ENCODE peak calls at places on chromosomes 5 and 9, in nine cellular contexts. L is Calu3, N is stomach, M is GM10248, V is fibroblast of lung, T is AG04449, B is A673, C is hepatocyte, K is ovary. A is an unnamed sample.

GRCh38 chr9:124453586-124454191 is 3.4 kb downstream of the ADGRD2 start:
- DNase-seq in L (peak), N (no peak), M (no peak), V (no peak), T (no peak), B (no peak), C (no peak), K (no peak), A (peak)

GRCh38 chr5:95861221-95861857 is 38.8 kb upstream of the GLRX start:
- DNase-seq in L (peak), N (peak), M (no peak), V (peak), T (peak), B (peak), C (peak), K (peak), A (no peak)

GRCh38 chr9:89891221-89892052 is 286.6 kb downstream of the GADD45G start:
- DNase-seq in L (no peak), N (peak), M (no peak), V (peak), T (no peak), B (no peak), C (no peak), K (peak), A (no peak)

GRCh38 chr5:139402561-139403158 is 1.2 kb downstream of the SPATA24 start:
- DNase-seq in L (peak), N (no peak), M (no peak), V (no peak), T (no peak), B (peak), C (no peak), K (no peak), A (no peak)

GRCh38 chr9:119283118-119283794 is 86.0 kb downstream of the BRINP1 start:
- DNase-seq in L (no peak), N (no peak), M (no peak), V (no peak), T (no peak), B (no peak), C (peak), K (no peak), A (no peak)

GRCh38 chr9:131986576-131986975 is 93.1 kb downstream of the MED27 start:
- DNase-seq in L (no peak), N (no peak), M (no peak), V (no peak), T (no peak), B (no peak), C (no peak), K (no peak), A (no peak)

GRCh38 chr9:81022177-81022576 is 667.2 kb downstream of the TLE1 start:
- DNase-seq in L (no peak), N (no peak), M (no peak), V (peak), T (peak), B (no peak), C (no peak), K (no peak), A (no peak)

GRCh38 chr5:30849801-30850370 is 343.6 kb upstream of the CDH6 start:
- DNase-seq in L (peak), N (no peak), M (no peak), V (no peak), T (no peak), B (no peak), C (no peak), K (no peak), A (no peak)

GRCh38 chr5:133763744-133764143 is 151.4 kb upstream of the FSTL4 start:
- DNase-seq in L (no peak), N (no peak), M (no peak), V (no peak), T (no peak), B (no peak), C (no peak), K (no peak), A (no peak)

GRCh38 chr9:26925609-26926008 is 21.4 kb downstream of the PLAA start:
- DNase-seq in L (no peak), N (no peak), M (no peak), V (no peak), T (no peak), B (no peak), C (peak), K (no peak), A (no peak)

GRCh38 chr5:120152472-120152871 is 311.6 kb upstream of the PRR16 start:
- DNase-seq in L (no peak), N (no peak), M (no peak), V (peak), T (peak), B (no peak), C (no peak), K (no peak), A (no peak)

GRCh38 chr9:21078702-21079101 is 960 bp upstream of the IFNB1 start:
- DNase-seq in L (no peak), N (no peak), M (no peak), V (no peak), T (no peak), B (peak), C (no peak), K (no peak), A (no peak)

GRCh38 chr9:114153761-114154596 is 1.4 kb upstream of the COL27A1 start:
- DNase-seq in L (peak), N (peak), M (no peak), V (no peak), T (no peak), B (peak), C (peak), K (peak), A (no peak)

GRCh38 chr9:12414514-12414913 is 278.7 kb upstream of the TYRP1 start:
- DNase-seq in L (no peak), N (no peak), M (no peak), V (no peak), T (no peak), B (no peak), C (peak), K (no peak), A (no peak)

GRCh38 chr5:96761618-96762017 is 46.1 kb downstream of the ERAP1 start:
- DNase-seq in L (no peak), N (no peak), M (no peak), V (peak), T (no peak), B (peak), C (no peak), K (no peak), A (no peak)

GRCh38 chr9:116843863-116844620 is 156.9 kb downstream of the TRIM32 start:
- DNase-seq in L (no peak), N (no peak), M (no peak), V (no peak), T (no peak), B (no peak), C (no peak), K (no peak), A (no peak)

GRCh38 chr5:80406980-80407734 is 707 bp upstream of the ZFYVE16 start:
- DNase-seq in L (peak), N (no peak), M (peak), V (peak), T (no peak), B (no peak), C (peak), K (peak), A (no peak)

GRCh38 chr5:103444333-103445038 is 118.1 kb downstream of the NUDT12 start:
- DNase-seq in L (no peak), N (peak), M (no peak), V (no peak), T (no peak), B (no peak), C (peak), K (no peak), A (no peak)

GRCh38 chr5:5290674-5291334 is 131.7 kb upstream of the ICE1 start:
- DNase-seq in L (no peak), N (no peak), M (no peak), V (no peak), T (no peak), B (no peak), C (no peak), K (no peak), A (no peak)

GRCh38 chr9:126788631-126789349 is 16.1 kb upstream of the ZBTB43 start:
- DNase-seq in L (no peak), N (no peak), M (no peak), V (peak), T (no peak), B (no peak), C (peak), K (no peak), A (no peak)

GRCh38 chr5:170638454-170639220 is 134.8 kb downstream of the KCNIP1 start:
- DNase-seq in L (peak), N (peak), M (peak), V (peak), T (no peak), B (peak), C (peak), K (peak), A (peak)

GRCh38 chr9:28503573-28503972 is 930.3 kb upstream of the C9orf72 start:
- DNase-seq in L (no peak), N (no peak), M (no peak), V (no peak), T (no peak), B (peak), C (no peak), K (no peak), A (no peak)

GRCh38 chr5:144332265-144332664 is 161.6 kb downstream of the KCTD16 start:
- DNase-seq in L (peak), N (no peak), M (no peak), V (peak), T (no peak), B (peak), C (no peak), K (no peak), A (no peak)

GRCh38 chr5:159231167-159231566 is 21.8 kb upstream of the RNF145 start:
- DNase-seq in L (no peak), N (no peak), M (no peak), V (peak), T (no peak), B (no peak), C (no peak), K (no peak), A (no peak)

GRCh38 chr9:36258170-36258988 is at the start of gene GNE:
- DNase-seq in L (peak), N (peak), M (peak), V (peak), T (peak), B (peak), C (peak), K (peak), A (peak)

GRCh38 chr5:54309751-54310432 is 481 bp downstream of the ARL15 start:
- DNase-seq in L (peak), N (peak), M (peak), V (peak), T (no peak), B (peak), C (peak), K (peak), A (peak)

GRCh38 chr9:97615439-97616072 is 17.6 kb downstream of the TSTD2 start:
- DNase-seq in L (peak), N (peak), M (peak), V (peak), T (peak), B (peak), C (peak), K (peak), A (peak)

GRCh38 chr5:179257190-179257741 is 88.0 kb downstream of the ADAMTS2 start:
- DNase-seq in L (no peak), N (peak), M (no peak), V (no peak), T (no peak), B (no peak), C (no peak), K (peak), A (no peak)

GRCh38 chr5:76703707-76704106 is 12.2 kb upstream of the F2R start:
- DNase-seq in L (no peak), N (no peak), M (no peak), V (no peak), T (no peak), B (no peak), C (no peak), K (no peak), A (no peak)

GRCh38 chr5:80781356-80781755 is 126.6 kb upstream of the DHFR start:
- DNase-seq in L (peak), N (no peak), M (no peak), V (peak), T (no peak), B (no peak), C (no peak), K (no peak), A (no peak)

GRCh38 chr5:136036991-136037705 is 8.4 kb downstream of the TGFBI start:
- DNase-seq in L (peak), N (no peak), M (no peak), V (no peak), T (no peak), B (peak), C (no peak), K (no peak), A (no peak)

GRCh38 chr5:39053189-39053588 is 21.0 kb downstream of the RICTOR start:
- DNase-seq in L (no peak), N (no peak), M (no peak), V (no peak), T (no peak), B (no peak), C (no peak), K (no peak), A (no peak)

GRCh38 chr5:29811914-29812679 is 1381.4 kb upstream of the CDH6 start:
- DNase-seq in L (no peak), N (no peak), M (no peak), V (no peak), T (no peak), B (peak), C (peak), K (no peak), A (no peak)

GRCh38 chr9:136079211-136079915 is 15.7 kb downstream of the NACC2 start:
- DNase-seq in L (no peak), N (no peak), M (no peak), V (peak), T (no peak), B (no peak), C (no peak), K (no peak), A (no peak)

GRCh38 chr5:17061973-17062470 is 125.9 kb upstream of the MYO10 start:
- DNase-seq in L (no peak), N (no peak), M (no peak), V (no peak), T (no peak), B (no peak), C (no peak), K (peak), A (no peak)

GRCh38 chr5:672329-673139 is 20.6 kb downstream of the TPPP start:
- DNase-seq in L (peak), N (peak), M (no peak), V (peak), T (peak), B (peak), C (peak), K (peak), A (peak)

GRCh38 chr9:70220216-70220615 is 38.6 kb upstream of the SMC5 start:
- DNase-seq in L (no peak), N (no peak), M (no peak), V (no peak), T (peak), B (no peak), C (no peak), K (no peak), A (no peak)

GRCh38 chr5:176697929-176698520 is 50.7 kb downstream of the TSPAN17 start:
- DNase-seq in L (no peak), N (no peak), M (no peak), V (no peak), T (no peak), B (no peak), C (no peak), K (no peak), A (peak)

GRCh38 chr9:33307067-33307466 is 16.8 kb downstream of the NFX1 start:
- DNase-seq in L (no peak), N (no peak), M (no peak), V (no peak), T (no peak), B (no peak), C (no peak), K (no peak), A (no peak)

GRCh38 chr5:1497271-1497777 is 26.4 kb downstream of the LPCAT1 start:
- DNase-seq in L (no peak), N (no peak), M (peak), V (no peak), T (no peak), B (no peak), C (no peak), K (no peak), A (no peak)

GRCh38 chr9:129802833-129803678 is at the start of gene TOR1B:
- DNase-seq in L (peak), N (peak), M (peak), V (peak), T (no peak), B (peak), C (peak), K (peak), A (peak)

GRCh38 chr9:129794549-129794948 is 8.4 kb upstream of the TOR1B start:
- DNase-seq in L (no peak), N (no peak), M (no peak), V (no peak), T (no peak), B (no peak), C (peak), K (no peak), A (no peak)

GRCh38 chr9:129796029-129796910 is 6.7 kb upstream of the TOR1B start:
- DNase-seq in L (peak), N (no peak), M (no peak), V (no peak), T (no peak), B (no peak), C (peak), K (no peak), A (no peak)

GRCh38 chr9:129801504-129801903 is 1.5 kb upstream of the TOR1B start:
- DNase-seq in L (no peak), N (no peak), M (no peak), V (no peak), T (no peak), B (no peak), C (peak), K (no peak), A (no peak)

DNA sequence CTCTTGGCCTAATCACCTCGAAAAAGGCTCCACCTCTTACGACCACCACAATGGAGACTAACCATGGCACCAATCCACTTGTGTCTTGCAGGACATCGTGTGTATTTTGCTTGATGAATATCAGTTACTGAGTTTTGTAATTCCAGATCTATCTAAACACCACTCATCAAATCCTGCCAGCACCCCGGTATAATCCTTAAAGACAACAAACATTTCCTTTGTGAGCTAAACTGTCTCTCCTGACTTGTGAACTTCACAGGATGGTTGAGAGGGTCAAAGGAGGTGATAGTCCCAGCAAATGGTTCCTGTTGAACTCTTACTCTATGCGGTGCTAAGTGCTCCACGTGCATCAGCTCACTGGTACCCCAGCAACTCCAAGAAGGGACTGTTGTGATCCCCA is 4.0 kb upstream of the TOR1B start:
- DNase-seq in L (no peak), N (no peak), M (no peak), V (no peak), T (no peak), B (no peak), C (no peak), K (no peak), A (no peak)
- TF ChIP-seq CTCF in L (no peak), N (no peak), M (no peak), V (no peak), T (no peak), B (no peak), C (no peak), K (no peak), A (no peak)

GRCh38 chr9:74642376-74642775 is 145.2 kb downstream of the RORB start:
- DNase-seq in L (no peak), N (no peak), M (no peak), V (no peak), T (no peak), B (no peak), C (no peak), K (no peak), A (no peak)
- TF ChIP-seq CTCF in L (no peak), N (no peak), M (no peak), V (no peak), T (no peak), B (no peak), C (no peak), K (no peak), A (no peak)

DNA sequence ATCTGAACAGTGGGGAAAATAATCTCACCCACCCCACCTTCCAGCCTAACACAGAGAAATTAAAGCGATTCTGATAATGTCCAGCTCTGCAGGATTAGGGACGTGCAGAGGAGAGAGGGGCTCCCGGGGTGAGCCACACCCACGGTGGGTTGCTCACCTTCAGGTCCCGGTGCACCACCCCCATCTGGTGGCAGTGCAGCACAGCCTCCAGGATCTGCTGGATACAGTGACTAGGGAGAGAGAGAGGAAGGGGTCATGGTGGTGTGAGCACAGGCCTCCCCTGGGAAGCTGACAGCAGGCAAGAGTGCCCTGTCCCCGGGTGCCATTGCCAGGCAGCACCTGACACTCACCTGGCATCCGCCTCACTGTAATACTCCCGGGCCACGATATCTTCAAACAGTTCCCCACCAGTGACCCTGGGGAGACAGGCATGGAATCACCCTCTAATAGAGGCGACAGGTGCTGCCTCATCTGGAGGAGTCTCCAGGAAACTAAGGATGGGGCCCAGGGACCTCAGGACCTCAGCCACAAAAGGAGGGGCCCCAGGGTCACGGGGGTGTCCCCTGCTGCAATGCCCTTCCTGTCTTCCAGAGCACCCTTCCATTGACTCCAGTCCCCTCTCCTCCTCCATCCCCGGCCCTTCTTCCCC is 33.0 kb downstream of the CAMK2A start:
- DNase-seq in L (no peak), N (no peak), M (no peak), V (no peak), T (no peak), B (no peak), C (no peak), K (no peak), A (peak)
- TF ChIP-seq CTCF in L (no peak), N (no peak), M (no peak), V (no peak), T (no peak), B (peak), C (peak), K (no peak), A (no peak)

DNA sequence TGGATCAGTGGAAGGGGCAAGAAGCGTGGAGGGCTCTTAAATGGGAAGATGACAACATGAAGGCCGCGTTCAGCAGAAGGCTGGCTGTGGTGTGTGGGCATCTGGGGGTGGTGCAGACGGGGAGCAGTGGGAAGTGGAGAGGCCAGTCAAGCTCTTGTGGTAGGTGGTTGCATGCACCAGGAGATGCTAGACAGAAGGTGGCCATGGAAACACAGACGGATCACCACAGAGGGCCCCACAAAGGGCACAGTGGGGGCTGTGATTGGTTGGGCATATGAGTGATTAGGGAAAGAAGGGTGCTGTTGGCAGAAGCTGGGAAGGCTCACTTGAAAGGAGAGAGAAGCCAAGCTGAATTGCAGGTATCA is 14.7 kb downstream of the MTMR12 start:
- DNase-seq in L (no peak), N (no peak), M (no peak), V (no peak), T (no peak), B (no peak), C (no peak), K (no peak), A (no peak)
- TF ChIP-seq CTCF in L (no peak), N (no peak), M (no peak), V (no peak), T (no peak), B (no peak), C (no peak), K (no peak), A (no peak)

A was measured in glutamatergic neuron.